ENCODE peak calls at places on chromosomes 11 and 22, in seven cellular contexts. B, X, S, K, Y, V and M are unnamed samples.

GRCh38 chr11:10638285-10638684 is 55.3 kb downstream of the IRAG1 start:
- DNase-seq in B (no peak), X (no peak), S (no peak), K (no peak), Y (no peak), V (no peak), M (no peak)

GRCh38 chr11:12249590-12250260 is 127.6 kb upstream of the PARVA start:
- DNase-seq in B (no peak), X (no peak), S (no peak), K (no peak), Y (no peak), V (no peak), M (no peak)

GRCh38 chr11:133726576-133726975 is 118.7 kb downstream of the SPATA19 start:
- DNase-seq in B (no peak), X (no peak), S (no peak), K (no peak), Y (no peak), V (no peak), M (no peak)

GRCh38 chr22:24094966-24095365 is 83.9 kb downstream of the CABIN1 start:
- DNase-seq in B (no peak), X (no peak), S (no peak), K (peak), Y (peak), V (no peak), M (no peak)

GRCh38 chr11:11069741-11070550 is 212.1 kb upstream of the ZBED5 start:
- DNase-seq in B (no peak), X (no peak), S (no peak), K (no peak), Y (no peak), V (no peak), M (no peak)

GRCh38 chr22:20393705-20394476 is at the start of gene ZNF74:
- DNase-seq in B (peak), X (peak), S (peak), K (peak), Y (peak), V (peak), M (peak)

GRCh38 chr11:133823211-133823610 is 22.1 kb downstream of the SPATA19 start:
- DNase-seq in B (no peak), X (no peak), S (no peak), K (peak), Y (no peak), V (no peak), M (no peak)

GRCh38 chr22:29870574-29870973 is 12.4 kb upstream of the MTMR3 start:
- DNase-seq in B (no peak), X (no peak), S (peak), K (no peak), Y (no peak), V (no peak), M (no peak)

GRCh38 chr11:57311109-57311936 is 13.4 kb downstream of the TNKS1BP1 start:
- DNase-seq in B (peak), X (peak), S (peak), K (peak), Y (peak), V (no peak), M (peak)

GRCh38 chr11:62832346-62833234 is at the start of gene TEX54:
- DNase-seq in B (peak), X (no peak), S (peak), K (no peak), Y (no peak), V (no peak), M (no peak)

GRCh38 chr11:65895482-65895981 is 4.7 kb downstream of the FOSL1 start:
- DNase-seq in B (no peak), X (no peak), S (no peak), K (no peak), Y (no peak), V (no peak), M (no peak)

GRCh38 chr11:84853841-84854497 is 773.2 kb downstream of the DLG2 start:
- DNase-seq in B (no peak), X (no peak), S (no peak), K (no peak), Y (no peak), V (no peak), M (no peak)

GRCh38 chr11:77266766-77267165 is 34.7 kb downstream of the GDPD4 start:
- DNase-seq in B (no peak), X (no peak), S (no peak), K (no peak), Y (no peak), V (no peak), M (no peak)

GRCh38 chr11:10543782-10544181 is 2.8 kb upstream of the RNF141 start:
- DNase-seq in B (no peak), X (no peak), S (no peak), K (no peak), Y (no peak), V (no peak), M (no peak)

GRCh38 chr11:28017816-28018215 is 90.1 kb downstream of the KIF18A start:
- DNase-seq in B (no peak), X (no peak), S (peak), K (no peak), Y (no peak), V (no peak), M (no peak)

GRCh38 chr22:29306175-29306829 is at the start of gene GAS2L1:
- DNase-seq in B (peak), X (peak), S (peak), K (peak), Y (peak), V (no peak), M (peak)

GRCh38 chr11:110308071-110308470 is 11.7 kb upstream of the RDX start:
- DNase-seq in B (no peak), X (no peak), S (no peak), K (no peak), Y (no peak), V (no peak), M (no peak)

GRCh38 chr11:132140056-132140455 is 769.6 kb downstream of the NTM start:
- DNase-seq in B (no peak), X (no peak), S (no peak), K (no peak), Y (no peak), V (no peak), M (no peak)

GRCh38 chr11:35009941-35010337 is 93.5 kb downstream of the PDHX start:
- DNase-seq in B (no peak), X (no peak), S (no peak), K (no peak), Y (no peak), V (no peak), M (no peak)

GRCh38 chr22:41308544-41308947 is 7.2 kb downstream of the ZC3H7B start:
- DNase-seq in B (peak), X (no peak), S (no peak), K (no peak), Y (no peak), V (no peak), M (no peak)

GRCh38 chr11:128684582-128685382 is 9.1 kb upstream of the FLI1 start:
- DNase-seq in B (no peak), X (peak), S (no peak), K (no peak), Y (no peak), V (no peak), M (no peak)

GRCh38 chr11:65224939-65225283 is 36.9 kb upstream of the POLA2 start:
- DNase-seq in B (no peak), X (no peak), S (peak), K (no peak), Y (no peak), V (no peak), M (no peak)

GRCh38 chr22:42743501-42743991 is 22.9 kb upstream of the A4GALT start:
- DNase-seq in B (no peak), X (no peak), S (peak), K (peak), Y (peak), V (no peak), M (no peak)

GRCh38 chr11:1201395-1202153 is 21.3 kb upstream of the MUC5B start:
- DNase-seq in B (no peak), X (no peak), S (no peak), K (no peak), Y (no peak), V (no peak), M (no peak)

GRCh38 chr11:120564573-120565301 is 53.2 kb downstream of the GRIK4 start:
- DNase-seq in B (no peak), X (peak), S (peak), K (no peak), Y (peak), V (no peak), M (no peak)

GRCh38 chr11:27390959-27391326 is 27.9 kb upstream of the CCDC34 start:
- DNase-seq in B (no peak), X (no peak), S (peak), K (no peak), Y (no peak), V (no peak), M (no peak)